ENCODE peak calls at places on chromosomes 1 and 21, in seven cellular contexts. W, A, Y, Z, R, U and D are unnamed samples.
A peak's percentile ranks its signal among the peaks of the same experiment; 100 is the strongest.

GRCh38 chr1:66046415-66046814 is 253.7 kb downstream of the PDE4B start:
- DNase-seq in W (no peak), A (no peak), Y (no peak), Z (no peak), R (no peak), U (no peak), D (no peak)

GRCh38 chr1:31414692-31415370 is 1.8 kb downstream of the SERINC2 start:
- DNase-seq in W (no peak), A (no peak), Y (no peak), Z (no peak), R (no peak), U (no peak), D (no peak)

GRCh38 chr21:46253610-46254124 is 25.1 kb upstream of the LSS start:
- DNase-seq in W (no peak), A (peak; percentile 10), Y (no peak), Z (no peak), R (no peak), U (no peak), D (peak; percentile 28)

GRCh38 chr1:187733234-187733633 is 904.5 kb downstream of the PLA2G4A start:
- DNase-seq in W (no peak), A (no peak), Y (no peak), Z (no peak), R (no peak), U (no peak), D (no peak)

GRCh38 chr1:23385119-23385621 is 15.5 kb upstream of the ZNF436 start:
- DNase-seq in W (no peak), A (no peak), Y (no peak), Z (no peak), R (no peak), U (no peak), D (no peak)

GRCh38 chr1:86515597-86515996 is 31.3 kb upstream of the CLCA4 start:
- DNase-seq in W (peak; percentile 43), A (no peak), Y (no peak), Z (no peak), R (no peak), U (no peak), D (no peak)

GRCh38 chr1:230581446-230582079 is 60.7 kb upstream of the COG2 start:
- DNase-seq in W (no peak), A (no peak), Y (no peak), Z (no peak), R (no peak), U (no peak), D (no peak)

GRCh38 chr1:180800945-180801344 is 111.8 kb upstream of the KIAA1614 start:
- DNase-seq in W (no peak), A (no peak), Y (peak; percentile 28), Z (no peak), R (no peak), U (no peak), D (no peak)

GRCh38 chr1:232793944-232794343 is 11.3 kb upstream of the MAP10 start:
- DNase-seq in W (peak; percentile 11), A (no peak), Y (peak; percentile 95), Z (no peak), R (no peak), U (peak; percentile 35), D (peak; percentile 86)

GRCh38 chr1:187862506-187862905 is 1033.8 kb downstream of the PLA2G4A start:
- DNase-seq in W (peak; percentile 32), A (no peak), Y (no peak), Z (no peak), R (no peak), U (no peak), D (no peak)

GRCh38 chr1:227885135-227885647 is 62.5 kb downstream of the WNT9A start:
- DNase-seq in W (no peak), A (no peak), Y (no peak), Z (peak; percentile 15), R (peak; percentile 10), U (no peak), D (no peak)

GRCh38 chr1:183630748-183631147 is 4.8 kb downstream of the ARPC5 start:
- DNase-seq in W (peak; percentile 26), A (no peak), Y (no peak), Z (no peak), R (peak; percentile 34), U (no peak), D (no peak)

GRCh38 chr1:116262995-116263385 is 110.1 kb upstream of the ATP1A1 start:
- DNase-seq in W (no peak), A (no peak), Y (no peak), Z (no peak), R (no peak), U (no peak), D (no peak)

GRCh38 chr1:41387667-41388091 is 26.4 kb downstream of the FOXO6 start:
- DNase-seq in W (no peak), A (no peak), Y (peak; percentile 97), Z (no peak), R (peak; percentile 50), U (no peak), D (peak; percentile 31)